ENCODE peak calls at places on chromosomes 6 and 20, in five cellular contexts. Y is ovary, E is A549, C is activated B cell treated with CpG ODN at 0.5 μM for 24 hours, L is HT1080. T is an unnamed sample.

GRCh38 chr6:53494076-53494475 is 50.8 kb downstream of the GCLC start:
- DNase-seq in Y (no peak), E (no peak), C (no peak), L (no peak), T (peak)

GRCh38 chr6:9482030-9482731 is 932.7 kb downstream of the TFAP2A start:
- DNase-seq in Y (no peak), E (peak), C (no peak), L (peak), T (peak)

GRCh38 chr20:59136027-59136426 is 27.6 kb upstream of the ZNF831 start:
- DNase-seq in Y (no peak), E (no peak), C (no peak), L (no peak), T (no peak)

GRCh38 chr20:20199338-20200160 is 147.2 kb downstream of the CFAP61 start:
- DNase-seq in Y (no peak), E (no peak), C (no peak), L (no peak), T (no peak)

GRCh38 chr6:33755070-33755869 is 8.6 kb upstream of the IP6K3 start:
- DNase-seq in Y (no peak), E (no peak), C (no peak), L (no peak), T (no peak)

GRCh38 chr6:87789198-87789899 is 87.3 kb upstream of the AKIRIN2 start:
- DNase-seq in Y (no peak), E (peak), C (no peak), L (peak), T (peak)

GRCh38 chr6:56292505-56293181 is 45.3 kb upstream of the COL21A1 start:
- DNase-seq in Y (no peak), E (peak), C (no peak), L (peak), T (peak)

GRCh38 chr6:70398783-70399730 is 14.3 kb upstream of the FAM135A start:
- DNase-seq in Y (no peak), E (peak), C (no peak), L (peak), T (peak)

GRCh38 chr6:11384531-11385309 is 152.3 kb upstream of the NEDD9 start:
- DNase-seq in Y (no peak), E (no peak), C (no peak), L (no peak), T (no peak)

GRCh38 chr6:149985506-149985937 is 21.8 kb downstream of the ULBP1 start:
- DNase-seq in Y (no peak), E (no peak), C (no peak), L (peak), T (peak)

GRCh38 chr20:59134182-59134581 is 29.4 kb upstream of the ZNF831 start:
- DNase-seq in Y (no peak), E (no peak), C (no peak), L (no peak), T (no peak)

T was measured in bronchial epithelial cell.